ENCODE peak calls at places on chromosomes 6 and 20, in five cellular contexts. One of them, this sample, is unnamed.

GRCh38 chr6:26205161-26205624 is 118.0 kb downstream of the HFE start:
- DNase-seq in cardiac muscle cell: peak; percentile 95
- DNase-seq in stomach: peak; percentile 77
- DNase-seq in ovary: peak; percentile 76
- DNase-seq in RWPE1: peak; percentile 79
- DNase-seq in this sample: peak; percentile 85

GRCh38 chr20:9294081-9294480 is 220.3 kb upstream of the LAMP5 start:
- DNase-seq in cardiac muscle cell: peak; percentile 39
- DNase-seq in stomach: no peak
- DNase-seq in ovary: no peak
- DNase-seq in RWPE1: peak; percentile 21
- DNase-seq in this sample: no peak

GRCh38 chr6:35185971-35186370 is 27.8 kb upstream of the SCUBE3 start:
- DNase-seq in cardiac muscle cell: no peak
- DNase-seq in stomach: no peak
- DNase-seq in ovary: no peak
- DNase-seq in RWPE1: no peak
- DNase-seq in this sample: no peak

GRCh38 chr6:140203611-140204553 is 829.4 kb upstream of the CITED2 start:
- DNase-seq in cardiac muscle cell: peak; percentile 55
- DNase-seq in stomach: no peak
- DNase-seq in ovary: no peak
- DNase-seq in RWPE1: no peak
- DNase-seq in this sample: no peak

GRCh38 chr6:144335914-144336313 is 50.8 kb downstream of the UTRN start:
- DNase-seq in cardiac muscle cell: no peak
- DNase-seq in stomach: no peak
- DNase-seq in ovary: no peak
- DNase-seq in RWPE1: no peak
- DNase-seq in this sample: no peak

GRCh38 chr6:138493413-138493812 is 5.9 kb downstream of the NHSL1 start:
- DNase-seq in cardiac muscle cell: peak; percentile 69
- DNase-seq in stomach: no peak
- DNase-seq in ovary: no peak
- DNase-seq in RWPE1: peak; percentile 66
- DNase-seq in this sample: no peak

GRCh38 chr6:75855047-75855446 is 106.0 kb downstream of the MYO6 start:
- DNase-seq in cardiac muscle cell: peak; percentile 85
- DNase-seq in stomach: peak; percentile 36
- DNase-seq in ovary: no peak
- DNase-seq in RWPE1: peak; percentile 16
- DNase-seq in this sample: peak; percentile 85

GRCh38 chr6:81295310-81295709 is 457.2 kb downstream of the TENT5A start:
- DNase-seq in cardiac muscle cell: no peak
- DNase-seq in stomach: no peak
- DNase-seq in ovary: no peak
- DNase-seq in RWPE1: no peak
- DNase-seq in this sample: no peak

GRCh38 chr20:48275737-48276342 is 490.6 kb upstream of the SULF2 start:
- DNase-seq in cardiac muscle cell: peak; percentile 37
- DNase-seq in stomach: no peak
- DNase-seq in ovary: no peak
- DNase-seq in RWPE1: no peak
- DNase-seq in this sample: no peak

GRCh38 chr6:86856937-86857563 is 80.3 kb upstream of the HTR1E start:
- DNase-seq in cardiac muscle cell: peak; percentile 27
- DNase-seq in stomach: peak; percentile 44
- DNase-seq in ovary: no peak
- DNase-seq in RWPE1: peak; percentile 13
- DNase-seq in this sample: peak; percentile 71

GRCh38 chr6:28522594-28523557 is 2.8 kb upstream of the GPX5 start:
- DNase-seq in cardiac muscle cell: no peak
- DNase-seq in stomach: no peak
- DNase-seq in ovary: no peak
- DNase-seq in RWPE1: no peak
- DNase-seq in this sample: no peak

GRCh38 chr20:53146201-53146891 is 174.2 kb downstream of the TSHZ2 start:
- DNase-seq in cardiac muscle cell: no peak
- DNase-seq in stomach: no peak
- DNase-seq in ovary: no peak
- DNase-seq in RWPE1: no peak
- DNase-seq in this sample: no peak

DNA sequence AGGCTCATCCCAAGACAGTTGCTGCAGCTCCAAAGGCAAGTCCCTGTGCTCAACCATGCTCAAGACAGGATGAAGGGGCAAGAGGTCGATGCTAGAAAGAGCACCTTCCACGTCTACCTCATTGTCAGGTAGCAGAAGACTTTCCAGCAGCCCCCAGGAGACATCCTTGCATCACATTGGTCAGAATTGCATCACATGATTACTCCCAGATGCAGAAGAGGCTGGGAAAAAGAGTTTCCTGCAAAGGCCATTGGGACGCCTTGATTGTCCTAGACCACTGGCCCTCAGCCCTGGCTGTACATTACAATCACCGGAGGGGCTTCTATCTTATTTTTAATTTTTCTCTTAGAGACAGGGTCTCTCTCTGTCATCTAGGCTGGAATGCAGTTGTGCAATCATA is 17.3 kb upstream of the ZNF334 start:
- DNase-seq in cardiac muscle cell: no peak
- DNase-seq in stomach: no peak
- DNase-seq in ovary: no peak
- DNase-seq in RWPE1: no peak
- DNase-seq in this sample: no peak
- TF ChIP-seq CTCF in cardiac muscle cell: no peak
- TF ChIP-seq CTCF in stomach: no peak
- TF ChIP-seq CTCF in ovary: no peak
- TF ChIP-seq CTCF in RWPE1: no peak
- TF ChIP-seq CTCF in this sample: no peak

DNA sequence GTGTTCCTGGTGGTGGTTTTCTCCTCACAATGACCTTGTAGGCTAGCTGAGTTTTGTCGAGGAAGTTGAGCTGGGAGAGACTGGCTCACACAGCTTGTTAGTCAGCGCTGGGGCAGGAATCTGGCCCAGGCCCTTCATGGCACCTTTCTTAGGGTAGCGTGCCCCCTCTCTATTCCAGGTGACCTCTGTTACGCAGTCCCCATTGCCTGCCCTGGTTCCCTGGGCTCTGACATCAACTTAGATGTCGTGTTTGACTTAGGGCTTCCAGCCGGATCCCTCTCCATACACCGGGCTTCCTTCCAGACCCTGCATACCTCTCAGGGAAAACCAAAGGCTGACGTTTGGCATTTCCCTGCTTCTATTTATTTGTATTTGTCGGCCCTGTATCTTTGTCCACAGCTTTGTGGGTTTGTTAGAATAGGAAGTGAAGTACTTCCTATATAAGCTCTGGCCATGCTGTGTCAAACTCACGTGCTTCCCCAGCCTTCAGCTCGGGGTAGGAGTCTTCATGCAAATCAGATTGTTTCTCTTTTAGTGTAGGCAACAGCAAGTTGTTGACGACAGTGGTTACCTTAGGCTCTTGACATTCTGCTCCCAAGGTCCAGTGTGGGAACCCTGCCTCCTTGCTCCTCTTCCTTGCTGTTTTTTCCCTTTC is 12.8 kb downstream of the IGF2R start:
- DNase-seq in cardiac muscle cell: peak; percentile 88
- DNase-seq in stomach: peak; percentile 61
- DNase-seq in ovary: peak; percentile 28
- DNase-seq in RWPE1: no peak
- DNase-seq in this sample: peak; percentile 49
- H3K27ac ChIP-seq in cardiac muscle cell: no peak overlapping the region
- H3K27ac ChIP-seq in stomach: peak overlapping the region; percentile 77
- H3K27ac ChIP-seq in ovary: peak overlapping the region; percentile 8
- H3K27ac ChIP-seq in RWPE1: peak overlapping the region; percentile 52
- H3K27ac ChIP-seq in this sample: peak overlapping the region; percentile 78

DNA sequence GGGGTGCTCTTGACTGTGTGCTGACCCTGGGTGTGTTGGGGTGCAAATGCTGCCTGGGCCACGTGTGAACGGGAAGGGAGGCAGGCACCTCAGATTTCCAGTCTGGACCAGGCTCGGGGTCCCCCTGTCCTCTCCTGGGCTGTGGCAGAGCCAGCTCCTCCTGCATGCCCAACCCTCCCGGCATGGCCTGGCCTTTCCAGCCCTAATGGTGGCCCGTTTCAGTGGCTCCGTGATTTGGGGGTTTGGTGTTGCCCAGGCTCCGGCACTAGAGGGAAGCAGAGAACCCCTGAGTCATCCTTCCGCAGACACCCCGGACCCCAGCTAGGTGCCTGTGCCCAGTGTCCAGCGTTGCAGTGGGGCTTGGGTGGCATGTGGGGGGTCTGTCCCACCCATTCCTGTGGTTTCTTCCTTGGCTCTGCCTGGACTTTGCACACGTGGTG is 9.1 kb downstream of the RBM38 start:
- DNase-seq in cardiac muscle cell: no peak
- DNase-seq in stomach: no peak
- DNase-seq in ovary: no peak
- DNase-seq in RWPE1: no peak
- DNase-seq in this sample: no peak
- TF ChIP-seq CTCF in cardiac muscle cell: no peak
- TF ChIP-seq CTCF in stomach: no peak
- TF ChIP-seq CTCF in ovary: no peak
- TF ChIP-seq CTCF in RWPE1: no peak
- TF ChIP-seq CTCF in this sample: no peak

GRCh38 chr6:6752129-6752528 is 163.6 kb downstream of the LY86 start:
- DNase-seq in cardiac muscle cell: peak; percentile 52
- DNase-seq in stomach: no peak
- DNase-seq in ovary: no peak
- DNase-seq in RWPE1: no peak
- DNase-seq in this sample: no peak
- H3K27ac ChIP-seq in cardiac muscle cell: no peak overlapping the region
- H3K27ac ChIP-seq in stomach: no peak overlapping the region
- H3K27ac ChIP-seq in ovary: no peak overlapping the region
- H3K27ac ChIP-seq in RWPE1: peak overlapping the region; percentile 71
- H3K27ac ChIP-seq in this sample: no peak overlapping the region